ENCODE peak calls at places on chromosomes 16 and 17, in six cellular contexts. M is KBM-7; S is A172; F is activated T-helper 1 cell treated with Interleukin-2 at 50 U/mL for 16 hours; N is CD8-positive, alpha-beta T cell; C is naive B cell. J is an unnamed sample.

GRCh38 chr16:31157136-31157535 is 7.3 kb upstream of the PRSS36 start:
- DNase-seq in S (no peak), C (no peak), M (peak), F (no peak), N (no peak), J (no peak)

GRCh38 chr16:86519649-86520316 is 9.5 kb downstream of the FOXF1 start:
- DNase-seq in F (peak), M (peak), N (peak), S (peak), C (peak), J (peak)

GRCh38 chr16:18003033-18003432 is 333.5 kb downstream of the NPIPA8 start:
- DNase-seq in F (no peak), C (no peak), S (no peak), N (no peak), M (no peak), J (no peak)

GRCh38 chr16:1746693-1747195 is 24.6 kb downstream of the NME3 start:
- DNase-seq in C (no peak), F (no peak), N (no peak), S (peak), M (no peak), J (no peak)

GRCh38 chr17:58301504-58302150 is 20.9 kb upstream of the MPO start:
- DNase-seq in C (no peak), S (no peak), F (no peak), N (peak), M (no peak), J (no peak)

GRCh38 chr17:57425903-57426574 is 169.7 kb downstream of the MSI2 start:
- DNase-seq in S (no peak), M (no peak), C (no peak), F (no peak), N (no peak), J (no peak)

GRCh38 chr16:85998868-85999729 is 100.1 kb downstream of the IRF8 start:
- DNase-seq in C (no peak), M (no peak), F (no peak), N (no peak), S (peak), J (no peak)

GRCh38 chr16:24508614-24509013 is 30.8 kb upstream of the RBBP6 start:
- DNase-seq in N (no peak), F (no peak), C (no peak), S (peak), M (no peak), J (no peak)

GRCh38 chr16:51510416-51510815 is 359.3 kb upstream of the SALL1 start:
- DNase-seq in M (no peak), C (no peak), F (no peak), S (no peak), N (no peak), J (no peak)

GRCh38 chr16:24909856-24910255 is 64.1 kb downstream of the SLC5A11 start:
- DNase-seq in M (no peak), C (no peak), N (no peak), S (no peak), F (no peak), J (no peak)

GRCh38 chr17:13099079-13099478 is 81.3 kb upstream of the ELAC2 start:
- DNase-seq in M (no peak), F (no peak), N (no peak), S (no peak), C (no peak), J (no peak)

GRCh38 chr16:86016201-86016965 is 117.4 kb downstream of the IRF8 start:
- DNase-seq in S (peak), M (peak), C (peak), N (peak), F (peak), J (peak)

GRCh38 chr17:41519501-41520224 is 973 bp upstream of the KRT15 start:
- DNase-seq in C (no peak), S (peak), M (no peak), N (no peak), F (no peak), J (no peak)

GRCh38 chr17:75205793-75206163 is 299 bp downstream of the NUP85 start:
- DNase-seq in N (no peak), C (no peak), M (no peak), F (no peak), S (no peak), J (no peak)

GRCh38 chr17:76421054-76421427 is 31.9 kb downstream of the UBE2O start:
- DNase-seq in N (no peak), S (no peak), C (no peak), F (no peak), M (no peak), J (no peak)

GRCh38 chr17:39167492-39167891 is 1.5 kb upstream of the ARL5C start:
- DNase-seq in F (no peak), N (no peak), C (no peak), S (no peak), M (peak), J (no peak)

GRCh38 chr17:75996665-75997590 is 3.7 kb upstream of the CDK3 start:
- DNase-seq in M (peak), C (peak), N (no peak), F (no peak), S (peak), J (peak)

GRCh38 chr16:17748005-17748719 is 277.4 kb upstream of the XYLT1 start:
- DNase-seq in S (no peak), N (no peak), F (no peak), M (no peak), C (no peak), J (no peak)

GRCh38 chr17:7767425-7768021 is 50.0 kb downstream of the DNAH2 start:
- DNase-seq in F (no peak), M (no peak), C (no peak), N (no peak), S (peak), J (no peak)

GRCh38 chr16:52558448-52558847 is 11.5 kb upstream of the TOX3 start:
- DNase-seq in N (no peak), S (no peak), F (no peak), C (no peak), M (no peak), J (no peak)

GRCh38 chr17:64262125-64262421 is 987 bp downstream of the TEX2 start:
- DNase-seq in M (peak), C (no peak), F (no peak), S (peak), N (no peak), J (no peak)

GRCh38 chr17:67049025-67049739 is 4.8 kb downstream of the CACNG1 start:
- DNase-seq in F (no peak), S (no peak), M (no peak), C (no peak), N (no peak), J (no peak)

GRCh38 chr16:30953111-30953510 is 4.2 kb downstream of the ORAI3 start:
- DNase-seq in M (no peak), C (no peak), S (no peak), N (no peak), F (no peak), J (no peak)

GRCh38 chr16:73778872-73779271 is 517.7 kb upstream of the PSMD7 start:
- DNase-seq in F (no peak), S (no peak), M (no peak), N (no peak), C (no peak), J (no peak)

GRCh38 chr16:85563515-85564276 is 49.4 kb upstream of the GSE1 start:
- DNase-seq in S (peak), M (no peak), C (no peak), N (no peak), F (no peak), J (no peak)

GRCh38 chr17:4553669-4554068 is 1.5 kb downstream of the MYBBP1A start:
- DNase-seq in F (no peak), C (no peak), N (no peak), S (no peak), M (no peak), J (no peak)

GRCh38 chr17:41010421-41010820 is 1.5 kb upstream of the KRTAP3-1 start:
- DNase-seq in F (no peak), C (no peak), N (no peak), S (no peak), M (no peak), J (no peak)

GRCh38 chr17:846901-847777 is 65.0 kb downstream of the MRM3 start:
- DNase-seq in M (no peak), C (no peak), N (no peak), F (no peak), S (no peak), J (no peak)

GRCh38 chr16:50474138-50474537 is 74.1 kb upstream of the NKD1 start:
- DNase-seq in M (no peak), S (peak), N (no peak), F (no peak), C (no peak), J (no peak)

GRCh38 chr17:76240461-76241204 is at the start of gene RNF157:
- DNase-seq in F (peak), N (peak), C (peak), S (peak), M (peak), J (peak)

GRCh38 chr17:51706098-51706497 is 445.8 kb downstream of the UTP18 start:
- DNase-seq in C (no peak), F (no peak), S (no peak), N (no peak), M (no peak), J (no peak)

GRCh38 chr16:48687421-48688038 is 77.5 kb upstream of the N4BP1 start:
- DNase-seq in N (no peak), S (peak), F (no peak), C (no peak), M (peak), J (no peak)

GRCh38 chr17:4559851-4560820 is at the start of gene GGT6:
- DNase-seq in N (no peak), M (no peak), S (no peak), F (no peak), C (no peak), J (no peak)

GRCh38 chr17:46264456-46265198 is 30.3 kb upstream of the LRRC37A start:
- DNase-seq in C (no peak), N (no peak), M (no peak), S (peak), F (no peak), J (no peak)

GRCh38 chr16:50146479-50147435 is 6.3 kb upstream of the TENT4B start:
- DNase-seq in C (no peak), F (no peak), S (no peak), N (no peak), M (no peak), J (no peak)

GRCh38 chr16:87101903-87102302 is 215.3 kb downstream of the C16orf95 start:
- DNase-seq in N (no peak), F (no peak), C (no peak), S (no peak), M (no peak), J (no peak)

GRCh38 chr17:57597531-57598453 is 147.3 kb downstream of the CCDC182 start:
- DNase-seq in S (peak), N (peak), M (peak), F (no peak), C (no peak), J (no peak)

GRCh38 chr16:86257546-86257945 is 252.8 kb upstream of the FOXF1 start:
- DNase-seq in S (no peak), F (no peak), N (no peak), M (no peak), C (no peak), J (no peak)

GRCh38 chr16:75029854-75030253 is 31.0 kb downstream of the ZNRF1 start:
- DNase-seq in F (no peak), M (no peak), N (no peak), S (peak), C (no peak), J (no peak)

GRCh38 chr16:13414154-13414553 is 505.8 kb upstream of the ERCC4 start:
- DNase-seq in C (no peak), S (no peak), M (no peak), N (no peak), F (no peak), J (no peak)